ENCODE peak calls at places on chromosomes 7 and 10, in ten cellular contexts. E is RWPE1; D is tibial artery; J is CD4-positive, alpha-beta T cell; H is nephron progenitor cell; F is B cell; R is CD8-positive, alpha-beta T cell; S is cardiac fibroblast; A is GM12865; V is pancreas. N is an unnamed sample.

GRCh38 chr10:27500886-27501285 is 3.2 kb upstream of the RAB18 start:
- DNase-seq in E (peak), D (no peak), J (no peak), H (no peak), F (no peak), R (no peak), S (no peak), A (no peak), V (no peak), N (no peak)

GRCh38 chr7:651032-651728 is 75.3 kb upstream of the DNAAF5 start:
- DNase-seq in E (no peak), D (no peak), J (no peak), H (no peak), F (no peak), R (no peak), S (no peak), A (peak), V (peak), N (no peak)

GRCh38 chr7:44769381-44770209 is 20.9 kb downstream of the ZMIZ2 start:
- DNase-seq in E (no peak), D (no peak), J (no peak), H (no peak), F (peak), R (no peak), S (peak), A (peak), V (peak), N (no peak)

GRCh38 chr7:10780400-10780747 is 193.3 kb upstream of the PHF14 start:
- DNase-seq in E (no peak), D (no peak), J (no peak), H (no peak), F (no peak), R (no peak), S (no peak), A (no peak), V (no peak), N (no peak)

GRCh38 chr7:117090820-117091219 is 137.5 kb downstream of the ST7 start:
- DNase-seq in E (no peak), D (no peak), J (no peak), H (no peak), F (no peak), R (no peak), S (no peak), A (no peak), V (no peak), N (no peak)

GRCh38 chr7:105911961-105912575 is 35.7 kb upstream of the ATXN7L1 start:
- DNase-seq in E (no peak), D (no peak), J (no peak), H (no peak), F (no peak), R (no peak), S (peak), A (no peak), V (no peak), N (no peak)

GRCh38 chr7:93914581-93915066 is 6.9 kb upstream of the GNG11 start:
- DNase-seq in E (peak), D (no peak), J (no peak), H (no peak), F (no peak), R (no peak), S (peak), A (no peak), V (no peak), N (no peak)

GRCh38 chr7:95690367-95690947 is 81.9 kb upstream of the DYNC1I1 start:
- DNase-seq in E (no peak), D (no peak), J (no peak), H (peak), F (no peak), R (no peak), S (peak), A (peak), V (no peak), N (no peak)

GRCh38 chr7:91759205-91759863 is 121.2 kb downstream of the MTERF1 start:
- DNase-seq in E (no peak), D (no peak), J (no peak), H (peak), F (no peak), R (no peak), S (peak), A (peak), V (no peak), N (no peak)

GRCh38 chr10:113854757-113855626 is 531 bp downstream of the NHLRC2 start:
- DNase-seq in E (peak), D (peak), J (no peak), H (peak), F (peak), R (peak), S (peak), A (peak), V (peak), N (no peak)

GRCh38 chr7:92131093-92131492 is 3.2 kb downstream of the CYP51A1 start:
- DNase-seq in E (no peak), D (no peak), J (no peak), H (no peak), F (no peak), R (no peak), S (no peak), A (peak), V (no peak), N (no peak)

GRCh38 chr10:110141185-110141584 is 66.2 kb upstream of the MXI1 start:
- DNase-seq in E (no peak), D (no peak), J (no peak), H (no peak), F (no peak), R (no peak), S (peak), A (no peak), V (no peak), N (no peak)

GRCh38 chr7:14552060-14552459 is 350.5 kb downstream of the DGKB start:
- DNase-seq in E (no peak), D (no peak), J (no peak), H (no peak), F (no peak), R (no peak), S (no peak), A (no peak), V (no peak), N (no peak)

GRCh38 chr10:133126431-133127290 is 33.4 kb upstream of the KNDC1 start:
- DNase-seq in E (no peak), D (no peak), J (no peak), H (no peak), F (peak), R (no peak), S (no peak), A (no peak), V (peak), N (peak)

GRCh38 chr10:30437039-30437781 is 3.2 kb downstream of the MAP3K8 start:
- DNase-seq in E (no peak), D (no peak), J (no peak), H (no peak), F (no peak), R (no peak), S (peak), A (peak), V (no peak), N (no peak)

GRCh38 chr10:805635-806305 is 116.3 kb upstream of the DIP2C start:
- DNase-seq in E (no peak), D (no peak), J (no peak), H (no peak), F (no peak), R (no peak), S (no peak), A (no peak), V (peak), N (no peak)

GRCh38 chr10:127577376-127577775 is 28.3 kb downstream of the NPS start:
- DNase-seq in E (no peak), D (no peak), J (no peak), H (no peak), F (no peak), R (no peak), S (peak), A (no peak), V (no peak), N (no peak)

GRCh38 chr7:38374507-38374906 is 101.1 kb upstream of the TARP start:
- DNase-seq in E (no peak), D (peak), J (peak), H (peak), F (peak), R (peak), S (peak), A (peak), V (no peak), N (no peak)

GRCh38 chr7:116512524-116513188 is 12.2 kb upstream of the CAV1 start:
- DNase-seq in E (no peak), D (no peak), J (no peak), H (no peak), F (no peak), R (no peak), S (peak), A (no peak), V (no peak), N (no peak)

GRCh38 chr10:90007226-90007625 is 305.8 kb downstream of the KIF20B start:
- DNase-seq in E (peak), D (no peak), J (no peak), H (no peak), F (no peak), R (no peak), S (peak), A (no peak), V (no peak), N (no peak)
- TF ChIP-seq CTCF in E (peak), D (no peak), J (no peak), H (no peak), F (no peak), R (no peak), S (no peak), A (no peak), V (no peak), N (no peak)

GRCh38 chr7:88835147-88835728 is 39.7 kb upstream of the TEX47 start:
- DNase-seq in E (peak), D (no peak), J (no peak), H (peak), F (no peak), R (no peak), S (peak), A (peak), V (no peak), N (no peak)
- TF ChIP-seq CTCF in E (peak), D (no peak), J (no peak), H (peak), F (no peak), R (no peak), S (peak), A (peak), V (no peak), N (peak)

GRCh38 chr10:102233997-102234396 is 7.3 kb downstream of the PITX3 start:
- DNase-seq in E (no peak), D (no peak), J (no peak), H (no peak), F (no peak), R (no peak), S (no peak), A (no peak), V (no peak), N (no peak)

GRCh38 chr10:102231357-102232318 is 5.5 kb downstream of the ELOVL3 start:
- DNase-seq in E (peak), D (no peak), J (peak), H (peak), F (peak), R (peak), S (peak), A (peak), V (peak), N (no peak)

GRCh38 chr10:102230264-102230860 is 4.3 kb downstream of the ELOVL3 start:
- DNase-seq in E (peak), D (no peak), J (peak), H (peak), F (no peak), R (no peak), S (peak), A (peak), V (peak), N (no peak)

GRCh38 chr10:102229810-102230263 is 3.7 kb downstream of the ELOVL3 start:
- DNase-seq in E (peak), D (peak), J (peak), H (peak), F (peak), R (peak), S (peak), A (peak), V (peak), N (no peak)

DNA sequence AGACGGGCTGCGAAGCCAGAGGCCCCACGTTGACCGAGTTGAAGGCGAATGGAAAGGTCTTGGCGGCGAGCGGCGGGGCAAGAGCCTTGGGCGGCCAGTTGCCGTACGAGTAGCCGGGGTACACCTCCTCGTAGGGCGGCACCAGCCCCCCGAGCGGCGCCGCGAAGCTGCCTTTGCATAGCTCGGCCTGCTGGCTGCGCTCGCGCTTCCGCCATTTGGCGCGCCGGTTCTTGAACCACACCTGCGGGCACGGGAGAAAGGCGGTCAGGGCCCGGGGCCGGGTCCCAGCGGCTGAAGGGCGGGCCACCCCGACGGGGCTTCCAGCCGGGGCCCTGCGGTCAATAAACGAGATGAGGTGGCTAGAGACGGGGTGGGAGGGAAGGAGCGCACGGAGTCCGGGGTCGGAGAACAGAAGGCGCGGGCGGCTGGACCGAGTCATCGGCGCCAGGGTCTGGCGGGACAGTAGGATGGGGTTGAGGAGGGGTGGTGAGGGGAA is 4.8 kb downstream of the ELOVL3 start:
- DNase-seq in E (no peak), D (no peak), J (peak), H (peak), F (no peak), R (peak), S (peak), A (peak), V (peak), N (no peak)
- TF ChIP-seq CTCF in E (peak), D (no peak), J (no peak), H (no peak), F (no peak), R (no peak), S (peak), A (peak), V (no peak), N (peak)

GRCh38 chr10:103871006-103871405 is 15.6 kb upstream of the SH3PXD2A start:
- DNase-seq in E (no peak), D (no peak), J (no peak), H (no peak), F (no peak), R (no peak), S (no peak), A (no peak), V (no peak), N (no peak)

GRCh38 chr10:103868200-103868599 is 12.8 kb upstream of the SH3PXD2A start:
- DNase-seq in E (no peak), D (no peak), J (no peak), H (no peak), F (no peak), R (no peak), S (no peak), A (no peak), V (no peak), N (no peak)

GRCh38 chr10:103872137-103872933 is 17.0 kb upstream of the SH3PXD2A start:
- DNase-seq in E (peak), D (no peak), J (no peak), H (no peak), F (no peak), R (no peak), S (peak), A (no peak), V (no peak), N (no peak)

GRCh38 chr10:103869336-103869735 is 14.0 kb upstream of the SH3PXD2A start:
- DNase-seq in E (no peak), D (no peak), J (no peak), H (no peak), F (no peak), R (no peak), S (no peak), A (no peak), V (no peak), N (no peak)

GRCh38 chr10:103870503-103870902 is 15.1 kb upstream of the SH3PXD2A start:
- DNase-seq in E (peak), D (no peak), J (no peak), H (no peak), F (no peak), R (no peak), S (no peak), A (no peak), V (no peak), N (no peak)
- TF ChIP-seq CTCF in E (no peak), D (no peak), J (no peak), H (no peak), F (no peak), R (no peak), S (peak), A (no peak), V (no peak), N (no peak)

GRCh38 chr7:111953611-111954010 is 252.6 kb downstream of the DOCK4 start:
- DNase-seq in E (peak), D (no peak), J (no peak), H (no peak), F (no peak), R (no peak), S (peak), A (peak), V (no peak), N (no peak)
- TF ChIP-seq CTCF in E (peak), D (no peak), J (no peak), H (no peak), F (no peak), R (no peak), S (no peak), A (no peak), V (no peak), N (peak)

GRCh38 chr7:22090512-22090911 is 144.8 kb upstream of the CDCA7L start:
- DNase-seq in E (no peak), D (no peak), J (no peak), H (no peak), F (no peak), R (no peak), S (no peak), A (no peak), V (peak), N (no peak)

GRCh38 chr7:22090107-22090506 is 144.4 kb upstream of the CDCA7L start:
- DNase-seq in E (no peak), D (no peak), J (no peak), H (no peak), F (no peak), R (no peak), S (no peak), A (no peak), V (no peak), N (no peak)

GRCh38 chr7:22093936-22094335 is 148.2 kb upstream of the CDCA7L start:
- DNase-seq in E (no peak), D (no peak), J (no peak), H (no peak), F (no peak), R (no peak), S (no peak), A (no peak), V (no peak), N (no peak)

GRCh38 chr7:22093003-22093402 is 147.3 kb upstream of the CDCA7L start:
- DNase-seq in E (no peak), D (no peak), J (no peak), H (no peak), F (no peak), R (no peak), S (peak), A (no peak), V (no peak), N (no peak)

GRCh38 chr7:22094413-22095304 is 149.0 kb upstream of the CDCA7L start:
- DNase-seq in E (no peak), D (no peak), J (no peak), H (no peak), F (no peak), R (no peak), S (peak), A (no peak), V (no peak), N (no peak)
- TF ChIP-seq CTCF in E (no peak), D (no peak), J (no peak), H (peak), F (no peak), R (no peak), S (peak), A (peak), V (no peak), N (no peak)

N was measured in chondrocyte.